ENCODE peak calls at places on chromosomes 7 and 10, in six cellular contexts. A is heart left ventricle, I is upper lobe of right lung, M is tibial nerve, R is IMR-90, E is transverse colon. P is an unnamed sample.

GRCh38 chr7:150379590-150380379 is 655 bp downstream of the ZNF775 start:
- DNase-seq in E (no peak), A (no peak), I (no peak), M (no peak), R (no peak), P (peak; percentile 54)

GRCh38 chr7:129829677-129830631 is 122.8 kb downstream of the UBE2H start:
- DNase-seq in E (peak; percentile 65), A (peak; percentile 50), R (peak; percentile 81), I (no peak), M (no peak), P (peak; percentile 22)

GRCh38 chr10:784759-785538 is 95.5 kb upstream of the DIP2C start:
- DNase-seq in I (peak; percentile 74), M (no peak), R (peak; percentile 88), A (no peak), E (peak; percentile 45), P (no peak)

GRCh38 chr10:106705576-106706526 is 458.7 kb downstream of the SORCS1 start:
- DNase-seq in R (peak; percentile 37), A (peak; percentile 43), E (peak; percentile 53), M (peak; percentile 29), I (no peak), P (no peak)

GRCh38 chr7:20624666-20625385 is 9.4 kb downstream of the ABCB5 start:
- DNase-seq in R (no peak), A (no peak), E (no peak), I (no peak), M (no peak), P (no peak)

GRCh38 chr10:122258136-122259074 is 12.7 kb upstream of the BTBD16 start:
- DNase-seq in A (no peak), M (no peak), I (no peak), E (no peak), R (peak; percentile 69), P (no peak)

GRCh38 chr7:48182736-48183369 is 11.6 kb downstream of the ABCA13 start:
- DNase-seq in I (no peak), E (no peak), R (peak; percentile 70), A (no peak), M (no peak), P (no peak)

GRCh38 chr7:68964060-68964459 is 634.2 kb upstream of the AUTS2 start:
- DNase-seq in I (no peak), R (no peak), M (no peak), E (no peak), A (no peak), P (no peak)

GRCh38 chr10:15120523-15120922 is 23.4 kb downstream of the RPP38 start:
- DNase-seq in A (no peak), I (no peak), E (no peak), R (peak; percentile 79), M (no peak), P (no peak)

GRCh38 chr7:140896996-140897395 is 27.7 kb downstream of the BRAF start:
- DNase-seq in I (no peak), M (no peak), R (no peak), A (no peak), E (no peak), P (no peak)

GRCh38 chr7:124275411-124275810 is 242.5 kb upstream of the TMEM229A start:
- DNase-seq in M (no peak), E (no peak), R (peak; percentile 9), I (no peak), A (no peak), P (no peak)

GRCh38 chr7:30238721-30239441 is 45.5 kb upstream of the ZNRF2 start:
- DNase-seq in A (peak; percentile 38), R (no peak), I (peak; percentile 68), M (peak; percentile 35), E (peak; percentile 64), P (peak; percentile 41)

GRCh38 chr10:19954601-19955000 is 138.4 kb downstream of the PLXDC2 start:
- DNase-seq in A (no peak), E (no peak), I (no peak), R (no peak), M (no peak), P (no peak)

GRCh38 chr7:107441576-107442422 is 28.1 kb upstream of the GPR22 start:
- DNase-seq in E (no peak), M (no peak), A (no peak), I (no peak), R (peak; percentile 7), P (no peak)

GRCh38 chr10:48523212-48523819 is 81.6 kb downstream of the ARHGAP22 start:
- DNase-seq in R (peak; percentile 98), E (peak; percentile 28), A (peak; percentile 53), M (no peak), I (no peak), P (no peak)

GRCh38 chr7:39531818-39532217 is 34.4 kb upstream of the YAE1 start:
- DNase-seq in A (no peak), R (no peak), M (no peak), I (no peak), E (no peak), P (no peak)

GRCh38 chr10:91551856-91552255 is 81.0 kb downstream of the PPP1R3C start:
- DNase-seq in R (peak; percentile 80), E (no peak), I (no peak), A (peak; percentile 66), M (no peak), P (no peak)

GRCh38 chr7:151876112-151876898 is 610 bp downstream of the PRKAG2 start:
- DNase-seq in A (peak; percentile 53), R (no peak), E (peak; percentile 86), I (peak; percentile 91), M (peak; percentile 74), P (peak; percentile 52)

GRCh38 chr7:25775570-25775969 is 376.4 kb upstream of the NFE2L3 start:
- DNase-seq in E (no peak), I (no peak), R (no peak), M (no peak), A (no peak), P (no peak)

GRCh38 chr7:102404005-102404861 is 8.1 kb downstream of the PRKRIP1 start:
- DNase-seq in M (no peak), A (no peak), R (peak; percentile 47), E (peak; percentile 28), I (no peak), P (peak; percentile 60)

GRCh38 chr10:43037440-43037839 is 39.4 kb upstream of the RET start:
- DNase-seq in I (peak; percentile 40), E (no peak), R (no peak), M (no peak), A (no peak), P (no peak)

GRCh38 chr7:15007507-15007906 is 105.0 kb upstream of the DGKB start:
- DNase-seq in R (no peak), I (no peak), E (no peak), M (no peak), A (no peak), P (no peak)

GRCh38 chr10:17348111-17349008 is 106.0 kb downstream of the ST8SIA6 start:
- DNase-seq in I (no peak), M (peak; percentile 28), R (peak; percentile 79), E (peak; percentile 23), A (peak; percentile 65), P (no peak)

GRCh38 chr10:22670796-22671195 is 43.6 kb downstream of the PIP4K2A start:
- DNase-seq in E (no peak), A (no peak), M (no peak), R (peak; percentile 33), I (no peak), P (no peak)

GRCh38 chr7:95723583-95724180 is 48.7 kb upstream of the DYNC1I1 start:
- DNase-seq in M (no peak), R (peak; percentile 13), E (no peak), A (peak; percentile 16), I (no peak), P (no peak)

GRCh38 chr7:32680259-32681173 is 185.2 kb downstream of the AVL9 start:
- DNase-seq in R (peak; percentile 80), I (no peak), A (no peak), E (peak; percentile 38), M (no peak), P (no peak)

GRCh38 chr10:36441557-36441956 is 683.8 kb upstream of the ANKRD30A start:
- DNase-seq in R (no peak), E (no peak), I (no peak), M (no peak), A (no peak), P (no peak)

GRCh38 chr10:52316500-52316899 is 2.4 kb downstream of the DKK1 start:
- DNase-seq in E (no peak), R (no peak), A (no peak), M (no peak), I (no peak), P (no peak)

GRCh38 chr10:55989188-55989587 is 371.9 kb downstream of the ZWINT start:
- DNase-seq in I (no peak), R (no peak), M (no peak), A (no peak), E (no peak), P (no peak)
- TF ChIP-seq CTCF in I (no peak), R (no peak), M (no peak), A (no peak), E (no peak), P (no peak)

DNA sequence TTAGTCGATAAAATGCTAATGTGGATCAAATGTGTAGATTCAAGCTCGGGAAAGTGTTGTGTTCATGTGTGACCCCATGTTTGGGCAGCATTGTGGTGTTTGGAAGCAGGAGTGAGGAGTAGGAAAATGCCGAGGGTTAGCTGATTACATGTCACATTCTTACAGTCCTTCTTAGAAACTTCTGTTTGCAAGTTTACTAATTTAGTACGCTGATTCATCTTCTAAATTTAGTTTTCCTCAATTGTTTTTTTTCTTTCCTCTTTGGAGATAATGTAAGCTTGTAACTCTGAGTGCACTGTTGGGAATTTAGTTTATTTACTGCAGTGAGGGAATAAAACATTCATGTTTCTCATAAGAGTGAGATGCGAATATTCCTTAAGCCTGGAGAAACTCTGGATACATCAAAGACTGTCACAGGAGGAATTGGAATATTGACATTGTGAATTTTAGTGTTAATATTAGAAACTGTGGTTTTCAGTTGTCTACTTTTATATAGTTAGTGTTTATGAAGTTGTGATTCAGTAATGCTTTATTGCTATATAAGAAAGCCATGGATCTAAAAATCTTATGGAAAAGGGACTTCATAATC is 135.0 kb downstream of the NT5C2 start:
- DNase-seq in I (no peak), E (no peak), R (peak; percentile 64), M (no peak), A (no peak), P (no peak)
- H3K4me3 ChIP-seq in I (no peak overlapping the region), E (no peak overlapping the region), R (no peak overlapping the region), M (no peak overlapping the region), A (no peak overlapping the region), P (no peak overlapping the region)

GRCh38 chr7:100899432-100899831 is 3.7 kb upstream of the ACHE start:
- DNase-seq in M (no peak), I (no peak), E (no peak), A (no peak), R (no peak), P (no peak)
- H3K27me3 ChIP-seq in M (peaks cover 67% of the 10 kb centered on the region), I (peaks cover 28% of the 10 kb centered on the region), E (peaks cover 48% of the 10 kb centered on the region), A (peaks cover 21% of the 10 kb centered on the region), R (peaks cover 44% of the 10 kb centered on the region), P (peaks cover 5% of the 10 kb centered on the region)

GRCh38 chr7:2922866-2923265 is 78.8 kb upstream of the GNA12 start:
- DNase-seq in E (no peak), I (no peak), A (no peak), M (no peak), R (no peak), P (no peak)

GRCh38 chr7:2920956-2921708 is 77.0 kb upstream of the GNA12 start:
- DNase-seq in A (no peak), E (no peak), I (no peak), M (no peak), R (no peak), P (no peak)

GRCh38 chr7:2923291-2923781 is 79.2 kb upstream of the GNA12 start:
- DNase-seq in R (no peak), M (no peak), I (no peak), E (no peak), A (no peak), P (no peak)

GRCh38 chr7:2922271-2922691 is 78.2 kb upstream of the GNA12 start:
- DNase-seq in E (no peak), R (no peak), I (no peak), A (no peak), M (no peak), P (no peak)

GRCh38 chr7:2921748-2922147 is 77.6 kb upstream of the GNA12 start:
- DNase-seq in E (no peak), M (no peak), A (no peak), R (no peak), I (no peak), P (no peak)
- TF ChIP-seq CTCF in E (no peak), M (no peak), A (peak; percentile 40), R (no peak), I (no peak), P (no peak)